ENCODE peak calls at places on chromosomes 7 and 10, in four cellular contexts. Y is AG08395, C is heart right ventricle, J is psoas muscle. S is an unnamed sample.

GRCh38 chr7:159117366-159118219 is 27.1 kb downstream of the VIPR2 start:
- DNase-seq in Y (no peak), C (no peak), J (peak), S (no peak)

GRCh38 chr7:5773661-5774086 is 7.8 kb downstream of the RNF216 start:
- DNase-seq in C (no peak), Y (peak), J (no peak), S (peak)

GRCh38 chr10:88793747-88794299 is 8.7 kb upstream of the LIPM start:
- DNase-seq in J (no peak), C (no peak), Y (peak), S (no peak)

GRCh38 chr10:3805791-3806381 is 20.9 kb upstream of the KLF6 start:
- DNase-seq in C (peak), J (peak), Y (peak), S (peak)

GRCh38 chr10:61989995-61990760 is 88.7 kb downstream of the ARID5B start:
- DNase-seq in J (no peak), C (no peak), Y (no peak), S (no peak)

GRCh38 chr7:48179631-48180030 is 8.4 kb downstream of the ABCA13 start:
- DNase-seq in J (no peak), Y (no peak), C (no peak), S (no peak)

GRCh38 chr7:50092579-50093411 is at the start of gene ZPBP:
- DNase-seq in Y (peak), C (peak), J (peak), S (no peak)

GRCh38 chr10:71127773-71128172 is 84.6 kb upstream of the UNC5B start:
- DNase-seq in J (no peak), C (no peak), Y (no peak), S (no peak)

GRCh38 chr7:50312589-50313162 is 8.2 kb downstream of the IKZF1 start:
- DNase-seq in J (no peak), C (no peak), Y (no peak), S (no peak)

GRCh38 chr7:74579800-74580685 is 77.5 kb upstream of the GTF2I start:
- DNase-seq in Y (peak), C (no peak), J (no peak), S (no peak)

GRCh38 chr10:121085386-121085785 is 234.2 kb downstream of the WDR11 start:
- DNase-seq in J (no peak), Y (no peak), C (no peak), S (no peak)

GRCh38 chr10:114678806-114679205 is 20.7 kb upstream of the ABLIM1 start:
- DNase-seq in J (no peak), C (no peak), Y (no peak), S (no peak)

GRCh38 chr10:120971671-120972070 is 120.5 kb downstream of the WDR11 start:
- DNase-seq in Y (no peak), C (no peak), J (no peak), S (no peak)

GRCh38 chr7:35619863-35620262 is 75.1 kb downstream of the HERPUD2 start:
- DNase-seq in J (no peak), Y (no peak), C (no peak), S (no peak)

GRCh38 chr7:56105508-56105907 is 768 bp downstream of the CHCHD2 start:
- DNase-seq in Y (no peak), J (no peak), C (no peak), S (peak)

GRCh38 chr7:103076767-103077166 is 1.8 kb downstream of the ARMC10 start:
- DNase-seq in C (no peak), J (no peak), Y (no peak), S (no peak)

GRCh38 chr10:69222157-69223027 is 2.3 kb downstream of the HKDC1 start:
- DNase-seq in J (no peak), C (no peak), Y (peak), S (peak)

GRCh38 chr7:107501593-107501992 is 31.7 kb downstream of the GPR22 start:
- DNase-seq in Y (peak), J (no peak), C (no peak), S (no peak)

GRCh38 chr10:123651421-123652047 is 14.6 kb upstream of the GPR26 start:
- DNase-seq in J (no peak), C (no peak), Y (no peak), S (no peak)

GRCh38 chr7:3922175-3922635 is 621.2 kb downstream of the SDK1 start:
- DNase-seq in C (no peak), J (no peak), Y (peak), S (peak)

GRCh38 chr10:61225939-61226338 is 227.2 kb downstream of the TMEM26 start:
- DNase-seq in Y (no peak), J (no peak), C (no peak), S (no peak)

GRCh38 chr7:75732764-75733630 is 5.7 kb downstream of the HIP1 start:
- DNase-seq in J (peak), Y (peak), C (no peak), S (peak)

GRCh38 chr7:155631155-155631554 is 13.3 kb upstream of the RBM33 start:
- DNase-seq in C (no peak), Y (no peak), J (no peak), S (no peak)